ENCODE peak calls at places on chromosomes 3 and 15, in nine cellular contexts. E is spleen, A is IMR-90, W is Peyer's patch, U is uterus, R is K562, F is ovary, O is erythroblast, Z is GM12892. L is an unnamed sample.

GRCh38 chr3:159787794-159788205 is 200.8 kb upstream of the IL12A start:
- DNase-seq in E (no peak), A (peak), W (no peak), U (no peak), R (no peak), F (no peak), O (no peak), Z (no peak), L (no peak)

GRCh38 chr15:85825719-85826118 is 31.0 kb upstream of the KLHL25 start:
- DNase-seq in E (no peak), A (no peak), W (no peak), U (no peak), R (no peak), F (no peak), O (no peak), Z (no peak), L (no peak)

GRCh38 chr15:98713585-98714001 is 65.3 kb downstream of the IGF1R start:
- DNase-seq in E (no peak), A (no peak), W (no peak), U (no peak), R (no peak), F (no peak), O (no peak), Z (no peak), L (no peak)

GRCh38 chr3:127888564-127889107 is 26.4 kb upstream of the KBTBD12 start:
- DNase-seq in E (no peak), A (no peak), W (no peak), U (peak), R (no peak), F (no peak), O (no peak), Z (no peak), L (no peak)

GRCh38 chr15:74496648-74497047 is 35.7 kb upstream of the UBL7 start:
- DNase-seq in E (no peak), A (no peak), W (no peak), U (no peak), R (no peak), F (no peak), O (no peak), Z (no peak), L (no peak)

GRCh38 chr3:126714296-126714900 is 10.4 kb downstream of the CHCHD6 start:
- DNase-seq in E (no peak), A (no peak), W (no peak), U (no peak), R (no peak), F (no peak), O (no peak), Z (no peak), L (no peak)

GRCh38 chr3:13115616-13115910 is 42.3 kb upstream of the IQSEC1 start:
- DNase-seq in E (peak), A (no peak), W (peak), U (no peak), R (no peak), F (no peak), O (no peak), Z (no peak), L (no peak)

GRCh38 chr3:49122886-49123545 is 2.4 kb upstream of the USP19 start:
- DNase-seq in E (no peak), A (no peak), W (no peak), U (no peak), R (no peak), F (no peak), O (no peak), Z (no peak), L (no peak)

GRCh38 chr3:46097691-46098241 is 70.5 kb upstream of the XCR1 start:
- DNase-seq in E (no peak), A (peak), W (no peak), U (peak), R (no peak), F (no peak), O (no peak), Z (no peak), L (no peak)

GRCh38 chr3:187210555-187211327 is 13.5 kb downstream of the RTP1 start:
- DNase-seq in E (no peak), A (peak), W (no peak), U (no peak), R (peak), F (no peak), O (peak), Z (no peak), L (peak)

GRCh38 chr3:46566040-46566631 is at the start of gene LRRC2:
- DNase-seq in E (peak), A (peak), W (peak), U (peak), R (no peak), F (peak), O (peak), Z (no peak), L (no peak)

GRCh38 chr3:187889601-187890404 is 144.5 kb upstream of the BCL6 start:
- DNase-seq in E (no peak), A (no peak), W (no peak), U (peak), R (no peak), F (no peak), O (no peak), Z (no peak), L (no peak)

GRCh38 chr3:160851629-160852210 is 95.7 kb downstream of the PPM1L start:
- DNase-seq in E (no peak), A (no peak), W (no peak), U (no peak), R (no peak), F (no peak), O (no peak), Z (no peak), L (no peak)

GRCh38 chr3:149501524-149501923 is 27.0 kb downstream of the TM4SF4 start:
- DNase-seq in E (no peak), A (peak), W (no peak), U (no peak), R (no peak), F (no peak), O (no peak), Z (no peak), L (no peak)

GRCh38 chr15:60720493-60721231 is 241.7 kb upstream of the ICE2 start:
- DNase-seq in E (no peak), A (no peak), W (no peak), U (no peak), R (no peak), F (no peak), O (no peak), Z (no peak), L (no peak)

GRCh38 chr3:172627057-172627809 is 83.6 kb downstream of the NCEH1 start:
- DNase-seq in E (no peak), A (peak), W (no peak), U (no peak), R (no peak), F (no peak), O (peak), Z (no peak), L (no peak)

GRCh38 chr3:141401584-141402475 is 33.5 kb downstream of the ZBTB38 start:
- DNase-seq in E (peak), A (no peak), W (peak), U (peak), R (no peak), F (peak), O (peak), Z (peak), L (peak)

GRCh38 chr3:31709005-31709404 is 176.3 kb downstream of the STT3B start:
- DNase-seq in E (no peak), A (peak), W (no peak), U (no peak), R (no peak), F (no peak), O (no peak), Z (no peak), L (no peak)

GRCh38 chr15:42092666-42093445 is 1.5 kb downstream of the PLA2G4D start:
- DNase-seq in E (no peak), A (no peak), W (no peak), U (no peak), R (no peak), F (no peak), O (no peak), Z (no peak), L (no peak)

DNA sequence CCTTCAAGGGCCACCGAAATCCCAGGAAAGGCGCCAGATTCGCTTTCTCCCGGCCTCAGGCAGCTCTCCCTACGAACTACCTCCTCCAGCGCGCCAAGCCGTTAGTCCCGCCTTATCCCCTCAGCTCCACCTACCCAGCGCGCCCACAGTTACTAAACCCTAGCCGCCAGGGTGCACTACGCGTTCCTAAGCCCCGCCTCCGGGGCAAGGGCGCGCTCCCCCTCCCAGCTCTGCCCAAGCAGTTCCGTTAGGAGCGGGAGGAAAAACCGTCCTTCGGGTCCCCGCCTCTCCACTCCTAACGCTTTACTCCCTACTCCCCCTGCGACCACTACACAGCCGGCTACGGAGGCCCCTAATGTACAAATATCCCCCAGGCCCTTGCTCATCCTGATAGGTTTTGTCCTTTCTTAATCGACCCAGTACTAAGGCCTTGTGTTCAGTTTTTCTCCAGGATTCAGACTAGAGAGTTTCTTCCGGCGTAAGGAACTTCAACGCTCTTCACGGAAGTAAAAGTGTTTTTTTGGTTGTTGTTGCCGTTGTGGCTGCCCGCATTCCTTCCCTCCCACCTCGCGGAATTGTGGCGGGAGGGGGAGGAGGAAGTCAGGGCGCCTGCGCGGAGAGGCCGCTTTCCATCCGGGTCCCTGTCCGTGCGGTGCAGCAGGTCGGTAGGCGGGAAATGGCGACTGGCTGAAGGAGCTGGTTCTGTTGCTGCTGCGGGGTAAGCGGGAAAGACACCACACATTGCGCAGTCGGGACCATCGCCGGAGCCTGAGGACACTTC is at the start of gene CTDSPL2:
- DNase-seq in E (peak), A (peak), W (peak), U (peak), R (peak), F (peak), O (peak), Z (peak), L (peak)
- TF ChIP-seq POLR2A in E (no peak), A (peak), W (peak), U (peak), R (peak), F (peak), O (peak), Z (peak), L (peak)

DNA sequence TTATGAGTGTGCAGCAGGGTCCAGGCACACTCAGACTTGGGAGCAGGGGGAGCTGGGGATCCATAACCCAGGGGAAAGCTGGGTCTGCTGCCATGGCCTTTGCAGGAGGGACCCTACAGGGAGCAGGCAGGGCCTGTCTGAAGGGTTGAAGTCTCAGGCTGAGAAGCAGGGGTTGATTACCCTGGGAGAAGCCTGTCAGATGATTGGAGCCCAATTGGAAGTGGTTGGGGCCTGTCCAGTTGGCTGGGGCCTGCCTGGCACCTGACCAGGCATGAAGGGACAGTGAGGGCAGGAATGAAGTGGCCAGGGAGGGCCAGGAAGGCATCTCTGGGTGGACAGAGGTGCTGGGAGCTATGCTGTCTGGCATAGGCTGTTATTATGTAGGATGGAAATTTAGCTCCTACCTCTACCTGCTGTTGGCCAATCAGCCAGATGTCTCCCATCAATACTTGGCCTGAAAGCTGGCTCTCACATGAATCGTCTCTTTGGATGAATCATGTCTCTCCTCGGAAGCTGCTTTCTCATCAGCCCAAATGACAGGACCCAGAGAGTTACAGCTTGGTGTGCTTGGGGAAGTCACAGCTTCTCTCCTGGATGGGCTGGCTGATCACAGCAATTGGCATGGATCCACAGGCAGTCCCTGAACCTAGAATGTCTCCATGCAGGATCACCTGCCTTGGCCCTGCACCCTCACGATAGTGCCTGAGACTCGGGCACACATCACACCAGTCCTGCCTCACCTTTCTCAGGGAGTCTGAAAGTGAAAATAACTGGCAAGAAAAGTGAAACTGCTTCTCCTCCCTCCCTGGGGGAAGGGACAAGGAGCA is 27.5 kb upstream of the SLCO2A1 start:
- DNase-seq in E (peak), A (peak), W (no peak), U (no peak), R (no peak), F (no peak), O (no peak), Z (no peak), L (no peak)
- TF ChIP-seq POLR2A in E (no peak), A (no peak), W (peak), U (no peak), R (no peak), F (no peak), O (no peak), Z (no peak), L (no peak)

GRCh38 chr15:65132841-65133549 is 613 bp downstream of the PDCD7 start:
- DNase-seq in E (peak), A (peak), W (peak), U (no peak), R (peak), F (peak), O (peak), Z (peak), L (peak)

GRCh38 chr15:65130941-65131340 is 2.7 kb downstream of the PDCD7 start:
- DNase-seq in E (no peak), A (no peak), W (no peak), U (no peak), R (no peak), F (no peak), O (no peak), Z (no peak), L (no peak)

DNA sequence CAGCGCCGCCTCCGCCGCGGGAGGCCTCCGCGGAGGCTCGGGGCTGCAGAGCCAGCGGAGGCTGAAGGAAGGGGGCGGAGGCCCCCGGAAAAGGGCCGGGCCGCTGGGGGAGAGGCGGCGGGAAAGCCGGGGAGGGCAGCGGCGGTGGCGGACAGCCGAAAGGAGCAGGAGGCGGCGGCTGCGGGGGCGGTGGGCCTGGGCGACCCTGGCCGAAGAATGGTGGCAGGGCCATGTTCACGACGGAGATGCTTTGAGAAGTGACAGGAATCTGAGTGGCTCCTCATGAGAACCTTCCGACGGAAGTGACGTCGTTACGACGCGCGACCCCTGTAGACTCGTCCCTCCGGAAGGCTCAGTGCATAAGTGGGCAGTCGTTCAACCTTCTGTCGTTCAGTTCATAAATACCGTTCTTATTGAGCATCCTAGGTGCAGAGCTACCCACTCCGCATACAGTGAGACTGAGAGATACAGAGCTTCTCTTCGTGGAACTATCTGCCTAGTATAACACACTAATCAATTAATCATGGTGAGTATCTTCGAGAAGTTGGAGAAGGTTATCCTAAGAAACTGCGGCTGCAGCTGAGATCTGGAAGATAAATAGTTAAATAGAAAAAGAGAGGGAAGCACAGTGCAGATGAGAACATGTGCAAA is at the start of gene PDCD7:
- DNase-seq in E (peak), A (peak), W (peak), U (peak), R (peak), F (peak), O (peak), Z (peak), L (peak)
- TF ChIP-seq POLR2A in E (no peak), A (peak), W (peak), U (peak), R (peak), F (peak), O (peak), Z (peak), L (peak)

DNA sequence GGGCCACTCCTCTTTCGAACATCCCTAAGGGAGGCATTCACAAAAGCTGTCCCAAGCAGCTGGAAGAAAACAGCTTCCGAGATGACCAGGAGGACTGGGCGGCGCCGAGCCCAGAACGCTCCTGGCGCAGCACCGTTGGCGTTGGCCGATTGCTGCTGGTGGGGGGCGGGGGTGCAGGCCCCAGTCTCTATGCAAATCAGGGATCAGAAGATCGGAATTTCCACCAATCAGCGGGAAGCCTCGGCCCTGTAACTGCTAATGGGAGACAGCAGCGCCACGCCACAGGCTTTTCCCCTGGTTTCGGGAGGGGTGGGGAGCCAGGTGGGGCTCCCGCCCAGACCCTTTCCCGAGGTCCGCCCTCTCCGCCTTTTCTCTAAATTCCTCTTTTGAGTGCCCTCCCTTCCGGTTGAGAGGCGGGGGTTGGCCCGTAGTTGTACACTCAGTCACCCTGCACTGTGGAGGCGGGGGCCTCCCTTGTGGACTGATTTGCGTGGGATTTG is 27.0 kb downstream of the HMCES start:
- DNase-seq in E (peak), A (peak), W (no peak), U (peak), R (peak), F (peak), O (peak), Z (no peak), L (no peak)
- TF ChIP-seq POLR2A in E (no peak), A (no peak), W (no peak), U (peak), R (no peak), F (peak), O (peak), Z (no peak), L (no peak)